ENCODE peak calls at places on chromosome 14, in four cellular contexts. One of them, this sample, is unnamed.

GRCh38 chr14:98297567-98297966 is 974.4 kb downstream of the BCL11B start:
- DNase-seq in OCI-LY7: no peak
- DNase-seq in naive thymus-derived CD4-positive, alpha-beta T cell: no peak
- DNase-seq in SK-N-MC: no peak
- DNase-seq in this sample: no peak

GRCh38 chr14:54877015-54877702 is 25.5 kb downstream of the GCH1 start:
- DNase-seq in naive thymus-derived CD4-positive, alpha-beta T cell: no peak
- DNase-seq in SK-N-MC: no peak
- DNase-seq in OCI-LY7: no peak
- DNase-seq in this sample: no peak

GRCh38 chr14:105838591-105839424 is 312.4 kb downstream of the TMEM121 start:
- DNase-seq in naive thymus-derived CD4-positive, alpha-beta T cell: no peak
- DNase-seq in OCI-LY7: no peak
- DNase-seq in SK-N-MC: no peak
- DNase-seq in this sample: no peak

GRCh38 chr14:105197274-105197673 is 16.2 kb upstream of the NUDT14 start:
- DNase-seq in OCI-LY7: no peak
- DNase-seq in naive thymus-derived CD4-positive, alpha-beta T cell: no peak
- DNase-seq in SK-N-MC: no peak
- DNase-seq in this sample: no peak

GRCh38 chr14:42944284-42944683 is 1337.6 kb downstream of the LRFN5 start:
- DNase-seq in naive thymus-derived CD4-positive, alpha-beta T cell: no peak
- DNase-seq in SK-N-MC: no peak
- DNase-seq in OCI-LY7: no peak
- DNase-seq in this sample: no peak

GRCh38 chr14:85934123-85934885 is 404.4 kb downstream of the FLRT2 start:
- DNase-seq in naive thymus-derived CD4-positive, alpha-beta T cell: peak; percentile 75
- DNase-seq in OCI-LY7: peak; percentile 61
- DNase-seq in SK-N-MC: no peak
- DNase-seq in this sample: peak; percentile 58

GRCh38 chr14:25788252-25788651 is 738.3 kb upstream of the STXBP6 start:
- DNase-seq in OCI-LY7: no peak
- DNase-seq in SK-N-MC: no peak
- DNase-seq in naive thymus-derived CD4-positive, alpha-beta T cell: no peak
- DNase-seq in this sample: no peak

GRCh38 chr14:42013560-42013959 is 406.9 kb downstream of the LRFN5 start:
- DNase-seq in naive thymus-derived CD4-positive, alpha-beta T cell: no peak
- DNase-seq in OCI-LY7: no peak
- DNase-seq in SK-N-MC: peak; percentile 58
- DNase-seq in this sample: no peak

GRCh38 chr14:53180272-53181221 is 27.4 kb upstream of the DDHD1 start:
- DNase-seq in OCI-LY7: peak; percentile 7
- DNase-seq in SK-N-MC: no peak
- DNase-seq in naive thymus-derived CD4-positive, alpha-beta T cell: no peak
- DNase-seq in this sample: peak; percentile 33

GRCh38 chr14:100012478-100012925 is 52.7 kb upstream of the EVL start:
- DNase-seq in SK-N-MC: no peak
- DNase-seq in naive thymus-derived CD4-positive, alpha-beta T cell: no peak
- DNase-seq in OCI-LY7: no peak
- DNase-seq in this sample: no peak

GRCh38 chr14:105877645-105878044 is 351.3 kb downstream of the TMEM121 start:
- DNase-seq in OCI-LY7: no peak
- DNase-seq in naive thymus-derived CD4-positive, alpha-beta T cell: no peak
- DNase-seq in SK-N-MC: no peak
- DNase-seq in this sample: no peak

GRCh38 chr14:77177623-77178185 is 3.9 kb upstream of the TMEM63C start:
- DNase-seq in SK-N-MC: no peak
- DNase-seq in naive thymus-derived CD4-positive, alpha-beta T cell: no peak
- DNase-seq in OCI-LY7: no peak
- DNase-seq in this sample: no peak

GRCh38 chr14:76320486-76320885 is 55.5 kb upstream of the ESRRB start:
- DNase-seq in naive thymus-derived CD4-positive, alpha-beta T cell: no peak
- DNase-seq in SK-N-MC: no peak
- DNase-seq in OCI-LY7: no peak
- DNase-seq in this sample: no peak

GRCh38 chr14:55423969-55424368 is 12.3 kb upstream of the ATG14 start:
- DNase-seq in OCI-LY7: no peak
- DNase-seq in naive thymus-derived CD4-positive, alpha-beta T cell: no peak
- DNase-seq in SK-N-MC: no peak
- DNase-seq in this sample: no peak

GRCh38 chr14:53613404-53614253 is 343.0 kb downstream of the BMP4 start:
- DNase-seq in naive thymus-derived CD4-positive, alpha-beta T cell: no peak
- DNase-seq in OCI-LY7: peak; percentile 96
- DNase-seq in SK-N-MC: no peak
- DNase-seq in this sample: no peak

GRCh38 chr14:106522990-106523389 is 996.6 kb downstream of the TMEM121 start:
- DNase-seq in naive thymus-derived CD4-positive, alpha-beta T cell: no peak
- DNase-seq in OCI-LY7: no peak
- DNase-seq in SK-N-MC: no peak
- DNase-seq in this sample: no peak

GRCh38 chr14:81091139-81091538 is 129.6 kb downstream of the GTF2A1 start:
- DNase-seq in SK-N-MC: no peak
- DNase-seq in OCI-LY7: no peak
- DNase-seq in naive thymus-derived CD4-positive, alpha-beta T cell: no peak
- DNase-seq in this sample: no peak

GRCh38 chr14:66503532-66503931 is 4.4 kb upstream of the GPHN start:
- DNase-seq in naive thymus-derived CD4-positive, alpha-beta T cell: no peak
- DNase-seq in SK-N-MC: no peak
- DNase-seq in OCI-LY7: no peak
- DNase-seq in this sample: no peak

DNA sequence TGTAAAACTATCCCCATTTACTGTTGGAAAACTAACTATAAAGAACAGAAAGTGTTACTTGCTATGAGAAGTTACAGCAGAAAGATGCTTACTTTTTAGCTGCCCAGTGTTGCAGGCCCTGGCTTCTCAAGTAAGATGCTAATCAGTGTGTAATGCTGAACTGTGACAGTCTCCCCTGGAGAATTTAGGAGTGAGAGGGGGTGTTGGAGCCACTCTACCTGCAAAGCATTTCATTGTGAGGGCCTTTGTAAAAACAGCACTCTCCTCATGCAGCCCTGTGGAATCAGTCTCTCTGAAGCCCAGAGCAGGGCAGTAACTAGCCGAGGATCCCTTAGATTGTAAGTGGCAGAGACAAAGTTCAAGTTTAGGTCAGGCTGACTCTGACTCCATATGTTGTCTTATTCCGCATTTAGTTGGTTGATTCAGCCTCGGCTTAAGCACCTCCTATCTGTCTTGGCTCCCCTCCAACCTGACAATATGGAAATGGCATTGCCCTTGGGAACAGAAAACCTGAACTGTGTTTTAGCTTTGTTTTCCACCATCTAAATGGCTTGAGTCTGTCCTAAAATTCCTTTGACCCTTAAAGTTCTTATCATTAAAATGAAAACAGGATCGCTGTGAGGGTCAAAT is 141.3 kb downstream of the PRKCH start:
- DNase-seq in naive thymus-derived CD4-positive, alpha-beta T cell: no peak
- DNase-seq in OCI-LY7: no peak
- DNase-seq in SK-N-MC: no peak
- DNase-seq in this sample: no peak
- H3K27ac ChIP-seq in naive thymus-derived CD4-positive, alpha-beta T cell: peak overlapping the region; percentile 56
- H3K27ac ChIP-seq in OCI-LY7: no peak overlapping the region
- H3K27ac ChIP-seq in SK-N-MC: no peak overlapping the region
- H3K27ac ChIP-seq in this sample: no peak overlapping the region

GRCh38 chr14:58356268-58356667 is 39.5 kb upstream of the TOMM20L start:
- DNase-seq in SK-N-MC: no peak
- DNase-seq in OCI-LY7: no peak
- DNase-seq in naive thymus-derived CD4-positive, alpha-beta T cell: no peak
- DNase-seq in this sample: no peak
- H3K36me3 ChIP-seq in SK-N-MC: peaks cover 54% of the 10 kb centered on the region
- H3K36me3 ChIP-seq in OCI-LY7: peaks cover 80% of the 10 kb centered on the region
- H3K36me3 ChIP-seq in naive thymus-derived CD4-positive, alpha-beta T cell: peaks cover 7% of the 10 kb centered on the region
- H3K36me3 ChIP-seq in this sample: peaks cover 23% of the 10 kb centered on the region

GRCh38 chr14:68372363-68372762 is 420.5 kb downstream of the ZFP36L1 start:
- DNase-seq in SK-N-MC: no peak
- DNase-seq in naive thymus-derived CD4-positive, alpha-beta T cell: no peak
- DNase-seq in OCI-LY7: no peak
- DNase-seq in this sample: no peak

GRCh38 chr14:68366656-68367055 is 426.2 kb downstream of the ZFP36L1 start:
- DNase-seq in SK-N-MC: no peak
- DNase-seq in naive thymus-derived CD4-positive, alpha-beta T cell: no peak
- DNase-seq in OCI-LY7: no peak
- DNase-seq in this sample: no peak

GRCh38 chr14:68369289-68369925 is 423.5 kb downstream of the ZFP36L1 start:
- DNase-seq in SK-N-MC: no peak
- DNase-seq in naive thymus-derived CD4-positive, alpha-beta T cell: no peak
- DNase-seq in OCI-LY7: no peak
- DNase-seq in this sample: no peak

GRCh38 chr14:68367444-68368014 is 425.3 kb downstream of the ZFP36L1 start:
- DNase-seq in OCI-LY7: no peak
- DNase-seq in naive thymus-derived CD4-positive, alpha-beta T cell: no peak
- DNase-seq in SK-N-MC: no peak
- DNase-seq in this sample: no peak

GRCh38 chr14:68368850-68369249 is 424.0 kb downstream of the ZFP36L1 start:
- DNase-seq in OCI-LY7: no peak
- DNase-seq in SK-N-MC: no peak
- DNase-seq in naive thymus-derived CD4-positive, alpha-beta T cell: no peak
- DNase-seq in this sample: no peak
- H3K27ac ChIP-seq in OCI-LY7: peak overlapping the region; percentile 34
- H3K27ac ChIP-seq in SK-N-MC: no peak overlapping the region
- H3K27ac ChIP-seq in naive thymus-derived CD4-positive, alpha-beta T cell: no peak overlapping the region
- H3K27ac ChIP-seq in this sample: no peak overlapping the region

GRCh38 chr14:69392481-69392880 is 5.6 kb downstream of the ERH start:
- DNase-seq in OCI-LY7: no peak
- DNase-seq in naive thymus-derived CD4-positive, alpha-beta T cell: no peak
- DNase-seq in SK-N-MC: no peak
- DNase-seq in this sample: no peak
- H3K36me3 ChIP-seq in OCI-LY7: peaks cover 99% of the 10 kb centered on the region
- H3K36me3 ChIP-seq in naive thymus-derived CD4-positive, alpha-beta T cell: peaks cover 36% of the 10 kb centered on the region
- H3K36me3 ChIP-seq in SK-N-MC: peaks cover 95% of the 10 kb centered on the region
- H3K36me3 ChIP-seq in this sample: peaks cover 45% of the 10 kb centered on the region

DNA sequence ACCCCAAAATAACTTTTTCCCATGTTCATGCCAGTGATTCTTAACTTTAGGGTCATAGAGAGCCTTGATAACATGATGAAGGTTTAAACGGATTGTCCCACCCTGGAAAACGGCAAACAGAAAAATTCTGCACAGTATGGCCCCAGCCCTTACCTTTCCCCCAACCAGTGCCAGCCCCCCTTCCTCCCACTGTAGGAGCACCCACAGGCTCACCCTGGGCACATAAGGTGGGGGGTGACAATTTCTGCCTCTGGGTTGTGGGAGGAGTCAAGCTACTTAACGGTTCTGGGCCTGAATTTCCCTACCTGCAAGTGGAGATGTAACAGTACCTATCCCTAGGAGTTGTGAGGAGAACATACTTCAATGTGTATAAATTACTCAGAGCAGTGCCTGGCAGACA is 18.1 kb downstream of the XRCC3 start:
- DNase-seq in OCI-LY7: no peak
- DNase-seq in naive thymus-derived CD4-positive, alpha-beta T cell: no peak
- DNase-seq in SK-N-MC: no peak
- DNase-seq in this sample: no peak
- H3K27ac ChIP-seq in OCI-LY7: peak overlapping the region; percentile 76
- H3K27ac ChIP-seq in naive thymus-derived CD4-positive, alpha-beta T cell: no peak overlapping the region
- H3K27ac ChIP-seq in SK-N-MC: peak overlapping the region; percentile 84
- H3K27ac ChIP-seq in this sample: no peak overlapping the region

DNA sequence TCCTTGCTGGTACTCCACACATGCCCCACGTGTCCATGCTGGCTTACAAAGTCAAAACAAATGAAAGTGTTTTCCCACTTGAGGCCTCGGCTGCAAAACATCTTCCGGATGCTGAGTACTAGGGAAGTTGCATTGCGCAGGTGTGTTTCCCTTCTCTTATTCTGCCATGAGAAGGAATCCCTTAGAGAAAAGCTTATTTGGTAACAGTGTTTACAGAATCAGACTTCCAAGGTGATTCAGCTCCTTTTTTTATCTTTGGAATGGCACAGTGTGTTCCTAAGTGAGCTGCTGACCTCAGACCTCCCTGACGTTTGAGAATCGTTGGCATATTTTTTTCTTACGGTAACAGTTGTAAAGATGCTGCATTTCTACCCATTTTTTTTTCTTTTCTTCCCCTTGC is 211.3 kb downstream of the ESR2 start:
- DNase-seq in OCI-LY7: no peak
- DNase-seq in naive thymus-derived CD4-positive, alpha-beta T cell: no peak
- DNase-seq in SK-N-MC: no peak
- DNase-seq in this sample: no peak
- H3K36me3 ChIP-seq in OCI-LY7: peaks cover 91% of the 10 kb centered on the region
- H3K36me3 ChIP-seq in naive thymus-derived CD4-positive, alpha-beta T cell: peaks cover 37% of the 10 kb centered on the region
- H3K36me3 ChIP-seq in SK-N-MC: peaks cover 41% of the 10 kb centered on the region
- H3K36me3 ChIP-seq in this sample: peaks cover 42% of the 10 kb centered on the region

GRCh38 chr14:96303981-96304380 is 48.0 kb downstream of the BDKRB1 start:
- DNase-seq in OCI-LY7: no peak
- DNase-seq in SK-N-MC: no peak
- DNase-seq in naive thymus-derived CD4-positive, alpha-beta T cell: no peak
- DNase-seq in this sample: no peak
- H3K27ac ChIP-seq in OCI-LY7: no peak overlapping the region
- H3K27ac ChIP-seq in SK-N-MC: no peak overlapping the region
- H3K27ac ChIP-seq in naive thymus-derived CD4-positive, alpha-beta T cell: no peak overlapping the region
- H3K27ac ChIP-seq in this sample: no peak overlapping the region

DNA sequence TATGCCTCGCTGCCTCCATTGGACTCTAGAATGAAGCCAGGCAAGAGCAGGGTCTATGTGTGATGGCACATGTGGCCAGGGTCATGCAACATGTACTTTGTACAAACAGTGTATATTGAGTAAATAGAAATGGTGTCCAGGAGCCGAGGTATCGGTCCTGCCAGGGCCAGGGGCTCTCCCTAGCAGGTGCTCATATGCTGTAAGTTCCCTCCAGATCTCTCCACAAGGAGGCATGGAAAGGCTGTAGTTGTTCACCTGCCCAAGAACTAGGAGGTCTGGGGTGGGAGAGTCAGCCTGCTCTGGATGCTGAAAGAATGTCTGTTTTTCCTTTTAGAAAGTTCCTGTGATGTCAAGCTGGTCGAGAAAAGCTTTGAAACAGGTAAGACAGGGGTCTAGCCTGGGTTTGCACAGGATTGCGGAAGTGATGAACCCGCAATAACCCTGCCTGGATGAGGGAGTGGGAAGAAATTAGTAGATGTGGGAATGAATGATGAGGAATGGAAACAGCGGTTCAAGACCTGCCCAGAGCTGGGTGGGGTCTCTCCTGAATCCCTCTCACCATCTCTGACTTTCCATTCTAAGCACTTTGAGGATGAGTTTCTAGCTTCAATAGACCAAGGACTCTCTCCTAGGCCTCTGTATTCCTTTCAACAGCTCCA is 39.6 kb downstream of the DAD1 start:
- DNase-seq in naive thymus-derived CD4-positive, alpha-beta T cell: no peak
- DNase-seq in OCI-LY7: no peak
- DNase-seq in SK-N-MC: no peak
- DNase-seq in this sample: no peak
- H3K36me3 ChIP-seq in naive thymus-derived CD4-positive, alpha-beta T cell: peaks cover 60% of the 10 kb centered on the region
- H3K36me3 ChIP-seq in OCI-LY7: peaks cover 48% of the 10 kb centered on the region
- H3K36me3 ChIP-seq in SK-N-MC: no peaks in the 10 kb centered on the region
- H3K36me3 ChIP-seq in this sample: peaks cover 75% of the 10 kb centered on the region

GRCh38 chr14:94393474-94393873 is 5.1 kb upstream of the SERPINA1 start:
- DNase-seq in naive thymus-derived CD4-positive, alpha-beta T cell: no peak
- DNase-seq in SK-N-MC: no peak
- DNase-seq in OCI-LY7: no peak
- DNase-seq in this sample: no peak
- H3K27ac ChIP-seq in naive thymus-derived CD4-positive, alpha-beta T cell: no peak overlapping the region
- H3K27ac ChIP-seq in SK-N-MC: no peak overlapping the region
- H3K27ac ChIP-seq in OCI-LY7: no peak overlapping the region
- H3K27ac ChIP-seq in this sample: no peak overlapping the region

This sample was measured in CD8-positive, alpha-beta memory T cell.